ENCODE peak calls at places on chromosome 9, in ten cellular contexts. Q is GM23338, J is GM12891, I is sigmoid colon, W is HL-60, A is SK-N-SH, P is breast epithelium, L is transverse colon, D is stomach, C is GM12878. Y is an unnamed sample.

GRCh38 chr9:20023237-20023928 is 234.5 kb upstream of the SLC24A2 start:
- DNase-seq in Q (no peak), J (no peak), I (no peak), W (no peak), A (no peak), P (no peak), L (no peak), D (no peak), C (no peak), Y (no peak)

GRCh38 chr9:88535226-88535931 is 401 bp downstream of the NXNL2 start:
- DNase-seq in Q (peak), J (no peak), I (no peak), W (no peak), A (peak), P (no peak), L (peak), D (peak), C (no peak), Y (no peak)

GRCh38 chr9:76342862-76343261 is 51.4 kb downstream of the RFK start:
- DNase-seq in Q (no peak), J (no peak), I (no peak), W (no peak), A (no peak), P (no peak), L (no peak), D (no peak), C (no peak), Y (no peak)

GRCh38 chr9:70802206-70802605 is 319.2 kb downstream of the TRPM3 start:
- DNase-seq in Q (no peak), J (no peak), I (no peak), W (no peak), A (no peak), P (no peak), L (no peak), D (no peak), C (no peak), Y (no peak)

GRCh38 chr9:123695391-123695790 is 234.5 kb downstream of the DENND1A start:
- DNase-seq in Q (no peak), J (no peak), I (no peak), W (no peak), A (no peak), P (no peak), L (no peak), D (no peak), C (no peak), Y (no peak)

GRCh38 chr9:6305954-6306563 is 22.1 kb upstream of the TPD52L3 start:
- DNase-seq in Q (peak), J (no peak), I (no peak), W (no peak), A (peak), P (no peak), L (no peak), D (no peak), C (peak), Y (peak)

GRCh38 chr9:18208166-18209059 is 265.5 kb upstream of the ADAMTSL1 start:
- DNase-seq in Q (peak), J (no peak), I (no peak), W (no peak), A (peak), P (no peak), L (peak), D (peak), C (no peak), Y (no peak)

GRCh38 chr9:14511452-14511851 is 181.8 kb downstream of the ZDHHC21 start:
- DNase-seq in Q (no peak), J (no peak), I (no peak), W (no peak), A (no peak), P (no peak), L (no peak), D (no peak), C (no peak), Y (no peak)

GRCh38 chr9:136170291-136170901 is 34.5 kb downstream of the LHX3 start:
- DNase-seq in Q (peak), J (peak), I (no peak), W (no peak), A (peak), P (no peak), L (peak), D (peak), C (no peak), Y (no peak)

GRCh38 chr9:136673088-136673969 is 10.6 kb downstream of the EGFL7 start:
- DNase-seq in Q (no peak), J (no peak), I (no peak), W (no peak), A (no peak), P (no peak), L (no peak), D (no peak), C (no peak), Y (no peak)

GRCh38 chr9:134625361-134626140 is 16.1 kb upstream of the COL5A1 start:
- DNase-seq in Q (no peak), J (no peak), I (no peak), W (no peak), A (no peak), P (peak), L (no peak), D (no peak), C (no peak), Y (no peak)

GRCh38 chr9:28999806-29000205 is 1426.5 kb upstream of the C9orf72 start:
- DNase-seq in Q (no peak), J (no peak), I (no peak), W (no peak), A (no peak), P (no peak), L (no peak), D (no peak), C (no peak), Y (no peak)

GRCh38 chr9:90300901-90301688 is 341.5 kb downstream of the DIRAS2 start:
- DNase-seq in Q (no peak), J (no peak), I (no peak), W (no peak), A (peak), P (no peak), L (peak), D (peak), C (no peak), Y (no peak)

GRCh38 chr9:89360465-89360864 is 42.2 kb downstream of the SECISBP2 start:
- DNase-seq in Q (no peak), J (no peak), I (peak), W (no peak), A (no peak), P (no peak), L (no peak), D (no peak), C (no peak), Y (no peak)

GRCh38 chr9:5500441-5501235 is 9.7 kb upstream of the PDCD1LG2 start:
- DNase-seq in Q (no peak), J (no peak), I (no peak), W (no peak), A (peak), P (no peak), L (no peak), D (no peak), C (no peak), Y (no peak)

GRCh38 chr9:7304596-7304995 is 495.0 kb downstream of the DMAC1 start:
- DNase-seq in Q (no peak), J (no peak), I (no peak), W (no peak), A (no peak), P (no peak), L (no peak), D (no peak), C (no peak), Y (no peak)

GRCh38 chr9:78549711-78550110 is 252.8 kb downstream of the PSAT1 start:
- DNase-seq in Q (peak), J (no peak), I (no peak), W (no peak), A (no peak), P (no peak), L (no peak), D (no peak), C (no peak), Y (no peak)

GRCh38 chr9:114153761-114154596 is 1.4 kb upstream of the COL27A1 start:
- DNase-seq in Q (peak), J (no peak), I (no peak), W (no peak), A (peak), P (no peak), L (no peak), D (peak), C (no peak), Y (no peak)

GRCh38 chr9:18396102-18396728 is 77.7 kb upstream of the ADAMTSL1 start:
- DNase-seq in Q (peak), J (no peak), I (no peak), W (no peak), A (peak), P (no peak), L (no peak), D (no peak), C (no peak), Y (no peak)

GRCh38 chr9:114612272-114612923 is 1.3 kb downstream of the TMEM268 start:
- DNase-seq in Q (peak), J (no peak), I (peak), W (no peak), A (peak), P (no peak), L (no peak), D (no peak), C (no peak), Y (no peak)

GRCh38 chr9:95666096-95666784 is 149.5 kb upstream of the PTCH1 start:
- DNase-seq in Q (peak), J (no peak), I (no peak), W (no peak), A (no peak), P (no peak), L (no peak), D (no peak), C (no peak), Y (no peak)

GRCh38 chr9:107976767-107977166 is 487.2 kb upstream of the KLF4 start:
- DNase-seq in Q (no peak), J (no peak), I (peak), W (no peak), A (no peak), P (no peak), L (peak), D (peak), C (no peak), Y (no peak)

GRCh38 chr9:89730715-89731114 is 125.9 kb downstream of the GADD45G start:
- DNase-seq in Q (peak), J (no peak), I (no peak), W (no peak), A (no peak), P (peak), L (no peak), D (peak), C (no peak), Y (no peak)

GRCh38 chr9:107751522-107752235 is 262.1 kb upstream of the KLF4 start:
- DNase-seq in Q (peak), J (no peak), I (no peak), W (no peak), A (no peak), P (no peak), L (peak), D (peak), C (peak), Y (no peak)

GRCh38 chr9:100099722-100100042 is 639 bp downstream of the INVS start:
- DNase-seq in Q (peak), J (no peak), I (peak), W (peak), A (peak), P (no peak), L (no peak), D (no peak), C (no peak), Y (no peak)

GRCh38 chr9:70609542-70610286 is 195.3 kb upstream of the KLF9 start:
- DNase-seq in Q (no peak), J (no peak), I (peak), W (no peak), A (no peak), P (no peak), L (peak), D (no peak), C (no peak), Y (no peak)

GRCh38 chr9:93082841-93083411 is 13.1 kb upstream of the CARD19 start:
- DNase-seq in Q (no peak), J (no peak), I (peak), W (no peak), A (peak), P (peak), L (no peak), D (no peak), C (no peak), Y (no peak)

GRCh38 chr9:34139477-34140146 is 13.1 kb upstream of the DCAF12 start:
- DNase-seq in Q (peak), J (no peak), I (no peak), W (peak), A (peak), P (no peak), L (peak), D (peak), C (no peak), Y (no peak)

GRCh38 chr9:110744753-110745522 is 76.3 kb downstream of the MUSK start:
- DNase-seq in Q (no peak), J (no peak), I (peak), W (no peak), A (no peak), P (no peak), L (no peak), D (no peak), C (no peak), Y (no peak)
- TF ChIP-seq POLR2AphosphoS5 in Q (no peak), J (no peak), I (peak), W (no peak), A (peak), P (peak), L (no peak), D (no peak), C (no peak), Y (no peak)

GRCh38 chr9:83956288-83957028 is 23.6 kb downstream of the HNRNPK start:
- DNase-seq in Q (peak), J (peak), I (peak), W (no peak), A (peak), P (peak), L (peak), D (peak), C (no peak), Y (no peak)
- TF ChIP-seq POLR2AphosphoS5 in Q (peak), J (no peak), I (no peak), W (peak), A (peak), P (no peak), L (peak), D (peak), C (peak), Y (no peak)

DNA sequence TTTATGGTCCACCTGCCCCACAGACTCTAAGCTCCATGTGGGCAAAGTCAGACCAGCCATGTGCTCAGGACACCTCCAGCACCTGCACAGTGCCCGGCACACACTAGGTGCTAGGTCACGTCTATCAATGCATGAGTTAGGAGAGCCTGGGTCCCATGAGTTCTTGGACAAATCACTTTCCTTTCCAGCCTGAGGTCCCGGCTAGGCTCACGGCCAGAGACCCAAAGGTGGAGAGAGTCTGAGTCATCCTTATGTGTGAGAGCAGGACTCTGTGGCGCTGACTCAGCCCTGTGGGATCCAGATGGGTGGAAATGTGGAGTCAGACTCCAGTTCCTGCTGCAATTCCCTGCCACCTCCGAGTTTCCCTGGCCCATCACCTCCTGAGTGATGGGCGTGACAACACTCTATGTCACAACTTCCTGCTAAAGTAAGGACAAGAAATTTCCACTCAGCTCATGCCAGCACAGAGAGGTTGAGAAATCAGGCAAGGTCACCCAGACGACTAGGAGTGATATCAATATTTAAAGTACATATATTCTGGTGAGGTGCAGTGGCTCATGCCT is 2.5 kb upstream of the ST6GALNAC4 start:
- DNase-seq in Q (no peak), J (no peak), I (peak), W (peak), A (no peak), P (peak), L (peak), D (peak), C (no peak), Y (no peak)
- TF ChIP-seq POLR2AphosphoS5 in Q (no peak), J (no peak), I (peak), W (peak), A (peak), P (peak), L (peak), D (peak), C (no peak), Y (no peak)

DNA sequence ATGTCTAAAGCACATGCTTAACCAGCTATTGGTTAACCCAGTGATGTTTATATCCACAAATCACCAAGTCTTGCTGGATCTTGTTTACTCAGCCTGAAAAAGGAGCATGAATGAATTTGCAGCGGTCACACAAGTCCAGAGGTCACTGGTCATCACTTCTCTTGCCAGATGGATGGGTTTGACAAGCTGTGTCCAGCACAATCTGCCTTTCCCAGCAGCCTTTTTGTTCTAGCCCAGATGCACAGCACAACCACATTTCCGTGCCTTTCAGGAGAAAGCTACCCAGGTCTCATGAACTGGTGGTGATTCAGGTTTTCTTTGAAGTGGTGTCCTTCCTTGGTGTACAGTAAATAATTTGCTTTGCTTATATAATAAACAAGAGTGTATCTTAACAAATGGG is 32.1 kb downstream of the TMEM252 start:
- DNase-seq in Q (no peak), J (no peak), I (no peak), W (no peak), A (no peak), P (no peak), L (no peak), D (no peak), C (no peak), Y (no peak)
- TF ChIP-seq POLR2AphosphoS5 in Q (no peak), J (no peak), I (no peak), W (no peak), A (no peak), P (no peak), L (no peak), D (no peak), C (no peak), Y (no peak)

GRCh38 chr9:37027582-37028424 is 6.3 kb downstream of the PAX5 start:
- DNase-seq in Q (peak), J (peak), I (no peak), W (peak), A (peak), P (peak), L (peak), D (peak), C (peak), Y (peak)
- TF ChIP-seq POLR2AphosphoS5 in Q (peak), J (peak), I (no peak), W (no peak), A (no peak), P (no peak), L (no peak), D (no peak), C (peak), Y (no peak)

GRCh38 chr9:97982719-97983523 is at the start of gene ANP32B:
- DNase-seq in Q (peak), J (peak), I (peak), W (peak), A (peak), P (peak), L (peak), D (peak), C (peak), Y (peak)
- TF ChIP-seq POLR2AphosphoS5 in Q (peak), J (peak), I (peak), W (no peak), A (peak), P (no peak), L (no peak), D (peak), C (peak), Y (peak)

GRCh38 chr9:81227507-81228245 is 461.7 kb downstream of the TLE1 start:
- DNase-seq in Q (no peak), J (no peak), I (no peak), W (no peak), A (no peak), P (no peak), L (no peak), D (no peak), C (no peak), Y (no peak)

GRCh38 chr9:81231011-81231410 is 458.3 kb downstream of the TLE1 start:
- DNase-seq in Q (no peak), J (no peak), I (no peak), W (no peak), A (no peak), P (no peak), L (no peak), D (no peak), C (no peak), Y (no peak)

GRCh38 chr9:81224166-81224858 is 465.0 kb downstream of the TLE1 start:
- DNase-seq in Q (no peak), J (no peak), I (peak), W (no peak), A (no peak), P (no peak), L (no peak), D (no peak), C (no peak), Y (no peak)

DNA sequence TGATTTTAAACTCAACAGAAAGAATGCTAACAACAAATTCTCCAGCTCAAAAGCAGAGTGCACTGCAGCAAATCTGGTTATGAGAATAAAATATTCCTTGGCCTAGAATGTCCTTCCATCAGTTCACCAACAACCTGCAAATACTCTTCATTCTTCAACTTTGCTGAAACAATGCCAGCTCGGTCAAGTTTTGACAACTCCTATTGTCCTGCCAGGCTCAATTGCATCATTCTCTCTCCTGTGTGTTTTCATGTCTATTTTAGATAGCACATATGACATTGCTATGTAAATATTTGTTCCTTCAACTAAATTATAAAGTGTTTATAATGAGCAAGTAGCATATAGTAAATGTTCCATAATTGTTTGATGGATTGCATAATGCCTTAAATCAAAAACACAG is 463.8 kb downstream of the TLE1 start:
- DNase-seq in Q (no peak), J (no peak), I (no peak), W (no peak), A (no peak), P (no peak), L (no peak), D (no peak), C (no peak), Y (no peak)
- TF ChIP-seq POLR2AphosphoS5 in Q (no peak), J (no peak), I (no peak), W (no peak), A (no peak), P (no peak), L (no peak), D (no peak), C (no peak), Y (no peak)

GRCh38 chr9:130779153-130779855 is 55.8 kb upstream of the ABL1 start:
- DNase-seq in Q (no peak), J (no peak), I (peak), W (no peak), A (no peak), P (no peak), L (no peak), D (no peak), C (no peak), Y (peak)

GRCh38 chr9:130785053-130785452 is 50.0 kb upstream of the ABL1 start:
- DNase-seq in Q (no peak), J (no peak), I (no peak), W (no peak), A (no peak), P (no peak), L (no peak), D (peak), C (no peak), Y (no peak)

GRCh38 chr9:130782883-130783537 is 52.0 kb upstream of the ABL1 start:
- DNase-seq in Q (no peak), J (no peak), I (no peak), W (no peak), A (no peak), P (no peak), L (no peak), D (no peak), C (no peak), Y (no peak)

GRCh38 chr9:130780415-130780814 is 54.6 kb upstream of the ABL1 start:
- DNase-seq in Q (no peak), J (no peak), I (no peak), W (no peak), A (no peak), P (no peak), L (no peak), D (no peak), C (no peak), Y (no peak)

GRCh38 chr9:130780865-130781504 is 54.1 kb upstream of the ABL1 start:
- DNase-seq in Q (no peak), J (no peak), I (peak), W (no peak), A (no peak), P (no peak), L (peak), D (no peak), C (no peak), Y (peak)
- TF ChIP-seq POLR2AphosphoS5 in Q (no peak), J (no peak), I (peak), W (no peak), A (peak), P (peak), L (peak), D (peak), C (no peak), Y (peak)

Y was measured in SK-N-MC.